ENCODE peak calls at places on chromosomes 5 and 9, in five cellular contexts. F is gastrocnemius medialis; Y is activated CD8-positive, alpha-beta T cell treated with anti-CD3 and anti-CD28 coated beads for 36 hours; J is WERI-Rb-1; R is IMR-90. I is an unnamed sample.

GRCh38 chr5:143402464-143403356 is 776 bp downstream of the NR3C1 start:
- DNase-seq in R (peak), F (peak), J (peak), Y (peak), I (peak)

GRCh38 chr5:179167871-179168451 is 107.8 kb downstream of the ZNF354C start:
- DNase-seq in Y (no peak), R (no peak), J (no peak), F (no peak), I (no peak)

GRCh38 chr9:107039546-107039945 is 176.6 kb downstream of the ZNF462 start:
- DNase-seq in J (no peak), Y (no peak), R (peak), F (no peak), I (no peak)

GRCh38 chr5:60960591-60960990 is 15.6 kb downstream of the NDUFAF2 start:
- DNase-seq in R (peak), J (no peak), Y (peak), F (no peak), I (no peak)

GRCh38 chr9:105246656-105247162 is 2.3 kb downstream of the SLC44A1 start:
- DNase-seq in Y (no peak), R (no peak), F (no peak), J (no peak), I (no peak)

GRCh38 chr9:93673844-93674334 is 97.5 kb downstream of the PHF2 start:
- DNase-seq in J (peak), Y (no peak), F (no peak), R (no peak), I (no peak)

GRCh38 chr5:133936611-133937015 is 31.8 kb downstream of the C5orf15 start:
- DNase-seq in F (no peak), R (no peak), Y (no peak), J (no peak), I (no peak)

GRCh38 chr9:109812818-109813281 is 32.9 kb downstream of the PALM2AKAP2 start:
- DNase-seq in J (no peak), R (no peak), Y (no peak), F (no peak), I (no peak)

GRCh38 chr9:88782931-88783451 is 208.3 kb upstream of the S1PR3 start:
- DNase-seq in R (peak), F (no peak), Y (no peak), J (no peak), I (no peak)

GRCh38 chr9:116300360-116300759 is 146.8 kb downstream of the PAPPA start:
- DNase-seq in R (no peak), J (no peak), Y (no peak), F (no peak), I (no peak)

GRCh38 chr5:31161772-31162171 is 31.7 kb upstream of the CDH6 start:
- DNase-seq in Y (no peak), J (no peak), F (no peak), R (no peak), I (no peak)

GRCh38 chr9:128870128-128870940 is 11.4 kb downstream of the KYAT1 start:
- DNase-seq in R (no peak), J (no peak), F (no peak), Y (no peak), I (no peak)

GRCh38 chr5:155293605-155294178 is 280.1 kb downstream of the KIF4B start:
- DNase-seq in F (no peak), Y (no peak), R (no peak), J (peak), I (no peak)

GRCh38 chr9:89218040-89218928 is 39.7 kb upstream of the SHC3 start:
- DNase-seq in R (no peak), Y (no peak), F (no peak), J (no peak), I (no peak)

GRCh38 chr5:672329-673139 is 20.6 kb downstream of the TPPP start:
- DNase-seq in Y (peak), R (peak), J (peak), F (no peak), I (peak)

GRCh38 chr9:112764344-112764743 is 13.8 kb downstream of the SNX30 start:
- DNase-seq in F (no peak), J (peak), Y (no peak), R (peak), I (no peak)

GRCh38 chr5:10854526-10855277 is 93.7 kb upstream of the DAP start:
- DNase-seq in J (peak), Y (no peak), R (no peak), F (peak), I (no peak)

GRCh38 chr9:91131433-91131839 is 230.3 kb downstream of the AUH start:
- DNase-seq in Y (peak), J (no peak), R (peak), F (no peak), I (no peak)

GRCh38 chr9:112145886-112146285 is 29.2 kb downstream of the SUSD1 start:
- DNase-seq in Y (no peak), R (peak), F (no peak), J (no peak), I (no peak)

GRCh38 chr5:111929892-111930291 is 172.9 kb upstream of the NREP start:
- DNase-seq in Y (no peak), R (peak), F (no peak), J (no peak), I (no peak)

GRCh38 chr9:124346347-124347163 is 68.7 kb downstream of the PSMB7 start:
- DNase-seq in J (no peak), R (no peak), F (no peak), Y (no peak), I (no peak)

GRCh38 chr5:40321514-40321913 is 358.2 kb upstream of the PTGER4 start:
- DNase-seq in J (no peak), R (no peak), F (no peak), Y (no peak), I (no peak)

GRCh38 chr5:138790684-138791083 is 37.5 kb downstream of the CTNNA1 start:
- DNase-seq in R (peak), Y (peak), J (no peak), F (no peak), I (no peak)

GRCh38 chr5:78540335-78541057 is 108.1 kb downstream of the LHFPL2 start:
- DNase-seq in Y (no peak), J (no peak), R (no peak), F (no peak), I (no peak)
- TF ChIP-seq CTCF in Y (no peak), J (no peak), R (peak), F (no peak), I (no peak)

GRCh38 chr5:113807384-113808053 is 294.0 kb downstream of the YTHDC2 start:
- DNase-seq in J (peak), Y (no peak), R (peak), F (no peak), I (no peak)

GRCh38 chr5:113806823-113807222 is 293.3 kb downstream of the YTHDC2 start:
- DNase-seq in F (no peak), Y (no peak), R (peak), J (peak), I (no peak)

GRCh38 chr5:113804943-113805342 is 291.4 kb downstream of the YTHDC2 start:
- DNase-seq in Y (no peak), F (no peak), J (peak), R (no peak), I (no peak)

GRCh38 chr5:113804264-113804663 is 290.8 kb downstream of the YTHDC2 start:
- DNase-seq in R (peak), J (peak), F (no peak), Y (no peak), I (no peak)

GRCh38 chr5:113806250-113806649 is 292.8 kb downstream of the YTHDC2 start:
- DNase-seq in R (peak), J (no peak), F (no peak), Y (no peak), I (no peak)
- TF ChIP-seq CTCF in R (peak), J (peak), F (no peak), Y (no peak), I (no peak)

DNA sequence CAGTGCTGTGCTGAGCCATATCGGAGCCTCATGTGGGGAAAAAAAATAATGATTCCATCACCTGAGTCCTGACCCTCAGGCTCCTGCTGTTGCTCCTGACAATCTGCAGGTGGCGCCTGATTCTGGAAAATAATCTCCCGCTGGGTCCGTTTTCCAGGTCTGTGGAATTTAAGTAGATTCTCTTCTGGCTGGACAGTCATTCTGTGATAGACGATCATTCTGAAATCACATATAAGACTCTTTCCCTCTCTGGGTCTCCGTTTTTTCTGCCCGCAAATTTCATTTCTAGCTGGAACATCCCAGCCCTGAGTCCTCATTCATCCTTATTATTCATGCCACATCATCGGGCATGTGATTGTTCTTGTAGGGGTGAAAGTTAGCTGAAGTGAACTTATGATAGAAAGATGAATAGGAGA is 22.1 kb upstream of the STXBP1 start:
- DNase-seq in J (peak), R (peak), Y (peak), F (peak), I (peak)
- TF ChIP-seq CTCF in J (peak), R (peak), Y (peak), F (peak), I (peak)

DNA sequence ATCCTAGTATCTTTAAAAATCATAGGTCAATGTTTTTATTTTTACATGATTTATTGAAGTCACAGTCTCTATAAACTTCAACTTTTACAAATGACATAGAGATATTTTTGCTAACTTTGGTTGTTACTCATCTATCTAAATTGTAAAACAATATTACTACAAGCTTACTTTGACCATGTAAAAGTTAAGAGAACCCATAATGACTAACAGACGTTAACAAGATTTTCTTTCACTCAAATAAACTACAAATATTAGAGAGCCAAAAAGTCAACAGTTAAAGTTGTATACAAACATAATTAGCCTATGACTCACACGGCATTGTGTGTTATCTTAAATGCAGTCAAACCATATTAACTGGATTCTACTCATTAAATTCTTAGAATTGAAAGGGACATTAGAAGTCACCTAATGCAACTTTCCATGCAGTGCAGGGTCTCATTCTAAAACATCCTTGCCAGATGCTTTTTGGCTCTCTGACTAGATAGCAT is 42.1 kb upstream of the UGT3A2 start:
- DNase-seq in Y (no peak), R (no peak), J (no peak), F (no peak), I (no peak)
- TF ChIP-seq CTCF in Y (no peak), R (no peak), J (no peak), F (no peak), I (no peak)

GRCh38 chr5:55316289-55316688 is 8.5 kb downstream of the MTREX start:
- DNase-seq in F (no peak), J (no peak), R (no peak), Y (no peak), I (no peak)
- TF ChIP-seq CTCF in F (no peak), J (no peak), R (no peak), Y (no peak), I (no peak)